ENCODE peak calls at places on chromosome 1, in seven cellular contexts. L, O, F, X, S, Z and U are unnamed samples.
A peak's percentile ranks its signal among the peaks of the same experiment; 100 is the strongest.

GRCh38 chr1:68128157-68128556 is 77.7 kb upstream of the DIRAS3 start:
- DNase-seq in L (no peak), O (no peak), F (no peak), X (no peak), S (no peak), Z (no peak), U (no peak)

GRCh38 chr1:226679853-226680516 is 59.1 kb downstream of the ITPKB start:
- DNase-seq in L (peak; percentile 75), O (peak; percentile 88), F (peak; percentile 83), X (peak; percentile 59), S (no peak), Z (peak; percentile 84), U (peak; percentile 88)

GRCh38 chr1:185066181-185066580 is 20.8 kb downstream of the RNF2 start:
- DNase-seq in L (no peak), O (no peak), F (no peak), X (no peak), S (no peak), Z (no peak), U (no peak)

GRCh38 chr1:225911207-225912130 is 12.6 kb downstream of the PYCR2 start:
- DNase-seq in L (peak; percentile 40), O (peak; percentile 50), F (peak; percentile 69), X (no peak), S (no peak), Z (no peak), U (peak; percentile 65)

GRCh38 chr1:174568551-174568950 is 120.8 kb downstream of the GPR52 start:
- DNase-seq in L (no peak), O (no peak), F (no peak), X (no peak), S (no peak), Z (no peak), U (no peak)

GRCh38 chr1:15620155-15620545 is 2.9 kb downstream of the DDI2 start:
- DNase-seq in L (no peak), O (no peak), F (no peak), X (no peak), S (no peak), Z (no peak), U (no peak)

GRCh38 chr1:65316233-65316632 is 6.9 kb downstream of the DNAJC6 start:
- DNase-seq in L (no peak), O (no peak), F (no peak), X (no peak), S (no peak), Z (no peak), U (no peak)

GRCh38 chr1:65605621-65606020 is 185.2 kb downstream of the LEPR start:
- DNase-seq in L (no peak), O (no peak), F (no peak), X (no peak), S (no peak), Z (no peak), U (no peak)

GRCh38 chr1:150194381-150195031 is 41.4 kb downstream of the ANP32E start:
- DNase-seq in L (no peak), O (no peak), F (no peak), X (no peak), S (no peak), Z (no peak), U (no peak)

GRCh38 chr1:7942701-7943029 is 2.0 kb upstream of the TNFRSF9 start:
- DNase-seq in L (no peak), O (no peak), F (no peak), X (no peak), S (no peak), Z (no peak), U (no peak)

GRCh38 chr1:179706339-179706941 is 36.7 kb upstream of the FAM163A start:
- DNase-seq in L (no peak), O (no peak), F (peak; percentile 28), X (no peak), S (no peak), Z (peak; percentile 59), U (peak; percentile 58)

GRCh38 chr1:150961756-150962155 is 12.9 kb downstream of the CERS2 start:
- DNase-seq in L (no peak), O (no peak), F (no peak), X (no peak), S (no peak), Z (no peak), U (no peak)

GRCh38 chr1:248872752-248873408 is 14.0 kb upstream of the ZNF692 start:
- DNase-seq in L (no peak), O (peak; percentile 48), F (peak; percentile 61), X (no peak), S (peak; percentile 62), Z (peak; percentile 34), U (peak; percentile 41)

GRCh38 chr1:10665226-10665625 is 131.2 kb downstream of the CASZ1 start:
- DNase-seq in L (no peak), O (no peak), F (no peak), X (no peak), S (no peak), Z (no peak), U (no peak)

GRCh38 chr1:201714542-201715276 is 114.2 kb upstream of the IPO9 start:
- DNase-seq in L (no peak), O (peak; percentile 97), F (peak; percentile 50), X (no peak), S (no peak), Z (no peak), U (no peak)

GRCh38 chr1:27045973-27046558 is 33.4 kb upstream of the TENT5B start:
- DNase-seq in L (peak; percentile 23), O (no peak), F (peak; percentile 56), X (no peak), S (no peak), Z (peak; percentile 27), U (peak; percentile 40)

GRCh38 chr1:112501810-112502641 is 6.7 kb upstream of the WNT2B start:
- DNase-seq in L (no peak), O (peak; percentile 53), F (peak; percentile 75), X (peak; percentile 37), S (peak; percentile 36), Z (peak; percentile 62), U (peak; percentile 62)

GRCh38 chr1:59184506-59184905 is 112.4 kb upstream of the FGGY start:
- DNase-seq in L (no peak), O (no peak), F (no peak), X (no peak), S (no peak), Z (no peak), U (no peak)

GRCh38 chr1:51305371-51305823 is 25.0 kb downstream of the TTC39A start:
- DNase-seq in L (no peak), O (no peak), F (no peak), X (no peak), S (no peak), Z (no peak), U (no peak)

GRCh38 chr1:6218380-6218779 is 12.5 kb downstream of the RNF207 start:
- DNase-seq in L (no peak), O (no peak), F (no peak), X (no peak), S (no peak), Z (no peak), U (no peak)

GRCh38 chr1:192702212-192702993 is 66.5 kb downstream of the RGS13 start:
- DNase-seq in L (no peak), O (no peak), F (no peak), X (no peak), S (no peak), Z (no peak), U (no peak)

GRCh38 chr1:160460214-160460642 is 59.9 kb downstream of the VANGL2 start:
- DNase-seq in L (no peak), O (no peak), F (no peak), X (no peak), S (no peak), Z (no peak), U (no peak)

GRCh38 chr1:114345930-114346479 is 165.0 kb downstream of the TRIM33 start:
- DNase-seq in L (no peak), O (peak; percentile 22), F (peak; percentile 33), X (no peak), S (no peak), Z (no peak), U (no peak)

GRCh38 chr1:233689748-233690254 is 75.9 kb downstream of the KCNK1 start:
- DNase-seq in L (no peak), O (no peak), F (no peak), X (no peak), S (no peak), Z (no peak), U (no peak)

GRCh38 chr1:228399531-228400236 is 7.0 kb downstream of the TRIM11 start:
- DNase-seq in L (no peak), O (no peak), F (no peak), X (no peak), S (no peak), Z (no peak), U (no peak)

GRCh38 chr1:221781102-221781744 is 39.3 kb upstream of the DUSP10 start:
- DNase-seq in L (no peak), O (no peak), F (peak; percentile 31), X (no peak), S (no peak), Z (no peak), U (no peak)

GRCh38 chr1:12473596-12474329 is 144.2 kb downstream of the DHRS3 start:
- DNase-seq in L (no peak), O (no peak), F (no peak), X (no peak), S (no peak), Z (no peak), U (no peak)

GRCh38 chr1:230067441-230067870 is 418 bp downstream of the GALNT2 start:
- DNase-seq in L (no peak), O (no peak), F (no peak), X (no peak), S (no peak), Z (peak; percentile 30), U (peak; percentile 43)

GRCh38 chr1:112818990-112819689 is 104.0 kb upstream of the PPM1J start:
- DNase-seq in L (no peak), O (no peak), F (no peak), X (no peak), S (no peak), Z (no peak), U (peak; percentile 41)

GRCh38 chr1:83769072-83769471 is 229.9 kb downstream of the TTLL7 start:
- DNase-seq in L (no peak), O (no peak), F (no peak), X (no peak), S (no peak), Z (no peak), U (no peak)

GRCh38 chr1:93033785-93034184 is 45.3 kb upstream of the MTF2 start:
- DNase-seq in L (no peak), O (no peak), F (no peak), X (no peak), S (no peak), Z (no peak), U (peak; percentile 6)

GRCh38 chr1:44511769-44512168 is 106.7 kb downstream of the RNF220 start:
- DNase-seq in L (no peak), O (no peak), F (no peak), X (no peak), S (no peak), Z (no peak), U (no peak)